ENCODE peak calls at places on chromosome 2, in ten cellular contexts. A is GM04504, X is tibial nerve, C is fibroblast of pulmonary artery, V is GDM1, F is HCT116, O is RCC 7860, R is Calu3, Q is amygdala, Z is left ventricle myocardium inferior. W is an unnamed sample.

GRCh38 chr2:239544141-239544800 is 143.5 kb upstream of the HDAC4 start:
- DNase-seq in X (no peak), R (no peak), A (peak; percentile 38), F (no peak), V (no peak), Z (no peak), C (peak; percentile 2), Q (no peak), O (no peak), W (no peak)

GRCh38 chr2:167293172-167293781 is 405.0 kb downstream of the XIRP2 start:
- DNase-seq in Z (no peak), R (peak; percentile 14), V (no peak), C (peak; percentile 28), A (no peak), X (no peak), F (no peak), Q (peak; percentile 27), O (no peak), W (no peak)

GRCh38 chr2:217392930-217393584 is 533.2 kb upstream of the TNP1 start:
- DNase-seq in V (no peak), Z (no peak), Q (no peak), F (no peak), C (peak; percentile 8), A (no peak), R (no peak), X (no peak), O (no peak), W (no peak)

GRCh38 chr2:189013677-189014380 is 39.7 kb downstream of the COL3A1 start:
- DNase-seq in F (no peak), R (no peak), O (no peak), Z (no peak), Q (no peak), X (no peak), C (peak; percentile 60), A (no peak), V (no peak), W (no peak)

GRCh38 chr2:48496867-48497266 is 33.1 kb upstream of the STON1 start:
- DNase-seq in Z (no peak), C (peak; percentile 88), V (no peak), F (no peak), X (no peak), R (no peak), O (no peak), Q (no peak), A (peak; percentile 78), W (no peak)

GRCh38 chr2:31318360-31319336 is 84.7 kb downstream of the EHD3 start:
- DNase-seq in O (peak; percentile 68), F (no peak), Q (no peak), A (peak; percentile 54), Z (peak; percentile 31), R (no peak), X (no peak), C (peak; percentile 31), V (peak; percentile 76), W (no peak)

GRCh38 chr2:85071096-85071495 is 62.1 kb upstream of the TCF7L1 start:
- DNase-seq in X (no peak), F (no peak), Q (no peak), R (no peak), Z (no peak), A (no peak), O (no peak), C (no peak), V (no peak), W (no peak)

GRCh38 chr2:10434885-10435419 is 13.2 kb downstream of the ODC1 start:
- DNase-seq in O (peak; percentile 59), Z (peak; percentile 62), V (peak; percentile 44), Q (peak; percentile 32), X (peak; percentile 50), A (no peak), R (peak; percentile 86), F (peak; percentile 43), C (peak; percentile 71), W (peak; percentile 88)

GRCh38 chr2:232085826-232086425 is 124.4 kb downstream of the DIS3L2 start:
- DNase-seq in C (no peak), A (no peak), F (no peak), V (no peak), R (no peak), O (no peak), X (no peak), Q (no peak), Z (no peak), W (no peak)

GRCh38 chr2:108587621-108588020 is 53.4 kb downstream of the LIMS1 start:
- DNase-seq in R (peak; percentile 45), O (peak; percentile 61), C (peak; percentile 82), Z (peak; percentile 31), A (no peak), V (no peak), X (no peak), F (no peak), Q (no peak), W (no peak)